ENCODE peak calls at places on chromosome 13, in eight cellular contexts. One of them, this sample, is unnamed.

GRCh38 chr13:52195052-52195837 is 35.8 kb upstream of the NEK3 start:
- DNase-seq in stomach: peak
- DNase-seq in heart left ventricle: peak
- DNase-seq in cardiac muscle cell: peak
- DNase-seq in dorsolateral prefrontal cortex: peak
- DNase-seq in hepatocyte: peak
- DNase-seq in prostate gland: peak
- DNase-seq in Peyer's patch: peak
- DNase-seq in this sample: peak

GRCh38 chr13:31090921-31091624 is 70.6 kb downstream of the HSPH1 start:
- DNase-seq in stomach: no peak
- DNase-seq in heart left ventricle: no peak
- DNase-seq in cardiac muscle cell: peak
- DNase-seq in dorsolateral prefrontal cortex: no peak
- DNase-seq in hepatocyte: no peak
- DNase-seq in prostate gland: no peak
- DNase-seq in Peyer's patch: no peak
- DNase-seq in this sample: peak

GRCh38 chr13:96984061-96984508 is 10.2 kb downstream of the OXGR1 start:
- DNase-seq in stomach: peak
- DNase-seq in heart left ventricle: peak
- DNase-seq in cardiac muscle cell: peak
- DNase-seq in dorsolateral prefrontal cortex: no peak
- DNase-seq in hepatocyte: peak
- DNase-seq in prostate gland: peak
- DNase-seq in Peyer's patch: peak
- DNase-seq in this sample: peak

GRCh38 chr13:95327190-95327589 is 25.9 kb upstream of the ABCC4 start:
- DNase-seq in stomach: no peak
- DNase-seq in heart left ventricle: no peak
- DNase-seq in cardiac muscle cell: no peak
- DNase-seq in dorsolateral prefrontal cortex: no peak
- DNase-seq in hepatocyte: no peak
- DNase-seq in prostate gland: peak
- DNase-seq in Peyer's patch: no peak
- DNase-seq in this sample: no peak

GRCh38 chr13:87827479-87827878 is 156.3 kb downstream of the SLITRK5 start:
- DNase-seq in stomach: no peak
- DNase-seq in heart left ventricle: no peak
- DNase-seq in cardiac muscle cell: peak
- DNase-seq in dorsolateral prefrontal cortex: no peak
- DNase-seq in hepatocyte: no peak
- DNase-seq in prostate gland: no peak
- DNase-seq in Peyer's patch: no peak
- DNase-seq in this sample: no peak

GRCh38 chr13:110047511-110047910 is 259.4 kb downstream of the COL4A1 start:
- DNase-seq in stomach: peak
- DNase-seq in heart left ventricle: peak
- DNase-seq in cardiac muscle cell: peak
- DNase-seq in dorsolateral prefrontal cortex: peak
- DNase-seq in hepatocyte: peak
- DNase-seq in prostate gland: peak
- DNase-seq in Peyer's patch: no peak
- DNase-seq in this sample: peak

GRCh38 chr13:26895081-26895807 is 134.7 kb upstream of the GPR12 start:
- DNase-seq in stomach: no peak
- DNase-seq in heart left ventricle: no peak
- DNase-seq in cardiac muscle cell: peak
- DNase-seq in dorsolateral prefrontal cortex: no peak
- DNase-seq in hepatocyte: no peak
- DNase-seq in prostate gland: no peak
- DNase-seq in Peyer's patch: no peak
- DNase-seq in this sample: no peak

GRCh38 chr13:44470623-44471562 is 97.3 kb downstream of the SERP2 start:
- DNase-seq in stomach: no peak
- DNase-seq in heart left ventricle: no peak
- DNase-seq in cardiac muscle cell: peak
- DNase-seq in dorsolateral prefrontal cortex: no peak
- DNase-seq in hepatocyte: peak
- DNase-seq in prostate gland: no peak
- DNase-seq in Peyer's patch: no peak
- DNase-seq in this sample: no peak

GRCh38 chr13:110835721-110836599 is 78.9 kb downstream of the ANKRD10 start:
- DNase-seq in stomach: no peak
- DNase-seq in heart left ventricle: no peak
- DNase-seq in cardiac muscle cell: peak
- DNase-seq in dorsolateral prefrontal cortex: no peak
- DNase-seq in hepatocyte: no peak
- DNase-seq in prostate gland: no peak
- DNase-seq in Peyer's patch: no peak
- DNase-seq in this sample: no peak

GRCh38 chr13:104580931-104581330 is 1514.7 kb upstream of the SLC10A2 start:
- DNase-seq in stomach: no peak
- DNase-seq in heart left ventricle: no peak
- DNase-seq in cardiac muscle cell: no peak
- DNase-seq in dorsolateral prefrontal cortex: no peak
- DNase-seq in hepatocyte: no peak
- DNase-seq in prostate gland: no peak
- DNase-seq in Peyer's patch: no peak
- DNase-seq in this sample: no peak

GRCh38 chr13:41938918-41939317 is 22.0 kb downstream of the VWA8 start:
- DNase-seq in stomach: no peak
- DNase-seq in heart left ventricle: no peak
- DNase-seq in cardiac muscle cell: no peak
- DNase-seq in dorsolateral prefrontal cortex: no peak
- DNase-seq in hepatocyte: no peak
- DNase-seq in prostate gland: no peak
- DNase-seq in Peyer's patch: no peak
- DNase-seq in this sample: no peak
- H3K27ac ChIP-seq in stomach: no peak
- H3K27ac ChIP-seq in heart left ventricle: peak
- H3K27ac ChIP-seq in cardiac muscle cell: no peak
- H3K27ac ChIP-seq in dorsolateral prefrontal cortex: no peak
- H3K27ac ChIP-seq in hepatocyte: no peak
- H3K27ac ChIP-seq in prostate gland: no peak
- H3K27ac ChIP-seq in Peyer's patch: no peak
- H3K27ac ChIP-seq in this sample: no peak

GRCh38 chr13:34730966-34731365 is 211.1 kb upstream of the NBEA start:
- DNase-seq in stomach: no peak
- DNase-seq in heart left ventricle: peak
- DNase-seq in cardiac muscle cell: no peak
- DNase-seq in dorsolateral prefrontal cortex: no peak
- DNase-seq in hepatocyte: no peak
- DNase-seq in prostate gland: no peak
- DNase-seq in Peyer's patch: no peak
- DNase-seq in this sample: no peak
- H3K27ac ChIP-seq in stomach: no peak
- H3K27ac ChIP-seq in heart left ventricle: no peak
- H3K27ac ChIP-seq in cardiac muscle cell: no peak
- H3K27ac ChIP-seq in dorsolateral prefrontal cortex: no peak
- H3K27ac ChIP-seq in hepatocyte: no peak
- H3K27ac ChIP-seq in prostate gland: no peak
- H3K27ac ChIP-seq in Peyer's patch: no peak
- H3K27ac ChIP-seq in this sample: no peak

DNA sequence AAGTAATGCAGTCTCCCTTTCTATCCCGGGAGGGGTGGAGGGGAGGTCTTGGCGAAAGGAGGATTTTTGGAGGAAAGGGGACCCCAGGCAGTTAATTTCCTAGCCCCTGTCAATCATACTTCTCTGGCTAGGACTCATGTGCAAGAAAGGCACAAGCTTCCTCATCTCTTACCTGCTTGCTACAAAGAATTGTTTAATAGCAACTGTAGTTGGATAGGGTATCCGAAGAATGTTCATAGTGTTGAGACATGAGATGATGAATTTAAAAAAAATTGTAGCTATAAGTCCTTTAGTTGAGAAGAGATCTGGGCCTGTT is 525 bp downstream of the BORA start:
- DNase-seq in stomach: no peak
- DNase-seq in heart left ventricle: no peak
- DNase-seq in cardiac muscle cell: peak
- DNase-seq in dorsolateral prefrontal cortex: no peak
- DNase-seq in hepatocyte: no peak
- DNase-seq in prostate gland: no peak
- DNase-seq in Peyer's patch: no peak
- DNase-seq in this sample: no peak
- H3K27ac ChIP-seq in stomach: peak
- H3K27ac ChIP-seq in heart left ventricle: peak
- H3K27ac ChIP-seq in cardiac muscle cell: peak
- H3K27ac ChIP-seq in dorsolateral prefrontal cortex: peak
- H3K27ac ChIP-seq in hepatocyte: no peak
- H3K27ac ChIP-seq in prostate gland: no peak
- H3K27ac ChIP-seq in Peyer's patch: peak
- H3K27ac ChIP-seq in this sample: no peak

DNA sequence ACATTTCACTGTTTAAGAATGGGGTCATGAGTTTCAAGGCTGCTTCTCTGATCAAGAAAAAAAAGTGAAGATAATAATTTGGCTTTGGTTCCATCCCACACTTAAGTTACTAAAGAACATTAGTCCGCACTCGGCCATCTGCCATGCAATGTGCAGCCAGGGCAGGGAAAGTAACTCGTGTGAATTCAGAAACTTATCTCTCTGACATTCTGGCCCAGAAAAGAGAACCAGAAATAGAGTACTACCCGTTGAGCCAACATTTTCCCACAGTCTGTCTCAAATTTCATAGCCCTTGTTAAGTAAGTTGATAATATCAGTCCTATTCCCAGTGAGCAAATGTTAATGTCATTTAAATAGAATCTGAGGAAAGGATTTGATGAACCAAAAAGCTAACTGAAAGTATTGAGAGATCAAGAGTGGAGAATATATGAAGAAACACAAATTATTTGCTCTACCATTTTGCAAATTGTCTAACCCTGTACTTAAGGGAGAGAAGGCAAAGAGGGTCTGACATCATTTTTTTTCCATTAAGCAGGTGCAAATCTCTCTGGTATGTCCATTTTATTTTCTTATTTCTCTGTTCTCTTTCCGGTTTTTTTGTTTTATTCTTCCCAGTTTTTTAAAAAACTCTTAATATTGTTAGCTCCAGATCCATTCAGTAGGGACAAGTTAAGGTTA is 156.3 kb downstream of the NDFIP2 start:
- DNase-seq in stomach: peak
- DNase-seq in heart left ventricle: peak
- DNase-seq in cardiac muscle cell: peak
- DNase-seq in dorsolateral prefrontal cortex: no peak
- DNase-seq in hepatocyte: no peak
- DNase-seq in prostate gland: peak
- DNase-seq in Peyer's patch: no peak
- DNase-seq in this sample: peak
- H3K27ac ChIP-seq in stomach: no peak
- H3K27ac ChIP-seq in heart left ventricle: peak
- H3K27ac ChIP-seq in cardiac muscle cell: peak
- H3K27ac ChIP-seq in dorsolateral prefrontal cortex: no peak
- H3K27ac ChIP-seq in hepatocyte: no peak
- H3K27ac ChIP-seq in prostate gland: no peak
- H3K27ac ChIP-seq in Peyer's patch: no peak
- H3K27ac ChIP-seq in this sample: no peak

GRCh38 chr13:47139519-47139918 is 242.7 kb upstream of the HTR2A start:
- DNase-seq in stomach: no peak
- DNase-seq in heart left ventricle: no peak
- DNase-seq in cardiac muscle cell: no peak
- DNase-seq in dorsolateral prefrontal cortex: no peak
- DNase-seq in hepatocyte: no peak
- DNase-seq in prostate gland: no peak
- DNase-seq in Peyer's patch: no peak
- DNase-seq in this sample: no peak

GRCh38 chr13:47134939-47135489 is 238.2 kb upstream of the HTR2A start:
- DNase-seq in stomach: no peak
- DNase-seq in heart left ventricle: no peak
- DNase-seq in cardiac muscle cell: no peak
- DNase-seq in dorsolateral prefrontal cortex: no peak
- DNase-seq in hepatocyte: no peak
- DNase-seq in prostate gland: no peak
- DNase-seq in Peyer's patch: no peak
- DNase-seq in this sample: no peak

GRCh38 chr13:47133024-47133445 is 236.2 kb upstream of the HTR2A start:
- DNase-seq in stomach: no peak
- DNase-seq in heart left ventricle: no peak
- DNase-seq in cardiac muscle cell: no peak
- DNase-seq in dorsolateral prefrontal cortex: no peak
- DNase-seq in hepatocyte: no peak
- DNase-seq in prostate gland: no peak
- DNase-seq in Peyer's patch: no peak
- DNase-seq in this sample: no peak

GRCh38 chr13:47136659-47136975 is 239.8 kb upstream of the HTR2A start:
- DNase-seq in stomach: no peak
- DNase-seq in heart left ventricle: no peak
- DNase-seq in cardiac muscle cell: no peak
- DNase-seq in dorsolateral prefrontal cortex: no peak
- DNase-seq in hepatocyte: no peak
- DNase-seq in prostate gland: no peak
- DNase-seq in Peyer's patch: no peak
- DNase-seq in this sample: no peak

GRCh38 chr13:47135800-47136658 is 239.2 kb upstream of the HTR2A start:
- DNase-seq in stomach: no peak
- DNase-seq in heart left ventricle: no peak
- DNase-seq in cardiac muscle cell: no peak
- DNase-seq in dorsolateral prefrontal cortex: no peak
- DNase-seq in hepatocyte: no peak
- DNase-seq in prostate gland: no peak
- DNase-seq in Peyer's patch: no peak
- DNase-seq in this sample: no peak
- H3K27ac ChIP-seq in stomach: no peak
- H3K27ac ChIP-seq in heart left ventricle: no peak
- H3K27ac ChIP-seq in cardiac muscle cell: no peak
- H3K27ac ChIP-seq in dorsolateral prefrontal cortex: no peak
- H3K27ac ChIP-seq in hepatocyte: no peak
- H3K27ac ChIP-seq in prostate gland: no peak
- H3K27ac ChIP-seq in Peyer's patch: no peak
- H3K27ac ChIP-seq in this sample: no peak

GRCh38 chr13:28537149-28537548 is 42.2 kb upstream of the FLT1 start:
- DNase-seq in stomach: no peak
- DNase-seq in heart left ventricle: no peak
- DNase-seq in cardiac muscle cell: no peak
- DNase-seq in dorsolateral prefrontal cortex: no peak
- DNase-seq in hepatocyte: no peak
- DNase-seq in prostate gland: no peak
- DNase-seq in Peyer's patch: no peak
- DNase-seq in this sample: no peak
- H3K27ac ChIP-seq in stomach: no peak
- H3K27ac ChIP-seq in heart left ventricle: no peak
- H3K27ac ChIP-seq in cardiac muscle cell: no peak
- H3K27ac ChIP-seq in dorsolateral prefrontal cortex: no peak
- H3K27ac ChIP-seq in hepatocyte: no peak
- H3K27ac ChIP-seq in prostate gland: no peak
- H3K27ac ChIP-seq in Peyer's patch: no peak
- H3K27ac ChIP-seq in this sample: no peak

GRCh38 chr13:50422181-50423148 is 407.2 kb downstream of the KCNRG start:
- DNase-seq in stomach: no peak
- DNase-seq in heart left ventricle: no peak
- DNase-seq in cardiac muscle cell: no peak
- DNase-seq in dorsolateral prefrontal cortex: no peak
- DNase-seq in hepatocyte: no peak
- DNase-seq in prostate gland: no peak
- DNase-seq in Peyer's patch: no peak
- DNase-seq in this sample: no peak
- H3K27ac ChIP-seq in stomach: no peak
- H3K27ac ChIP-seq in heart left ventricle: peak
- H3K27ac ChIP-seq in cardiac muscle cell: no peak
- H3K27ac ChIP-seq in dorsolateral prefrontal cortex: no peak
- H3K27ac ChIP-seq in hepatocyte: no peak
- H3K27ac ChIP-seq in prostate gland: no peak
- H3K27ac ChIP-seq in Peyer's patch: no peak
- H3K27ac ChIP-seq in this sample: no peak

This sample was measured in right cardiac atrium.